ENCODE peak calls at places on chromosome 18, in four cellular contexts. L is cardiac muscle cell; P is CD8-positive, alpha-beta T cell; A is iPS-NIHi11. Q is an unnamed sample.

GRCh38 chr18:58572181-58572580 is 56.7 kb downstream of the ALPK2 start:
- DNase-seq in L (no peak), P (no peak), A (no peak), Q (no peak)

GRCh38 chr18:70205421-70206397 is at the start of gene RTTN:
- DNase-seq in A (peak), L (peak), P (peak), Q (peak)

GRCh38 chr18:32717151-32717550 is 55.7 kb downstream of the KLHL14 start:
- DNase-seq in P (no peak), A (no peak), L (no peak), Q (no peak)

GRCh38 chr18:75201273-75201898 is 7.6 kb downstream of the PTGR3 start:
- DNase-seq in P (no peak), L (no peak), A (no peak), Q (no peak)

GRCh38 chr18:3075491-3075890 is 62.5 kb upstream of the LPIN2 start:
- DNase-seq in A (no peak), L (no peak), P (no peak), Q (no peak)

GRCh38 chr18:23213200-23213599 is 77.9 kb downstream of the CABLES1 start:
- DNase-seq in L (no peak), A (no peak), P (no peak), Q (no peak)

GRCh38 chr18:22434973-22435608 is 17.4 kb upstream of the CTAGE1 start:
- DNase-seq in A (no peak), P (no peak), L (no peak), Q (no peak)

GRCh38 chr18:77657651-77658308 is 408.1 kb downstream of the GALR1 start:
- DNase-seq in L (no peak), P (no peak), A (no peak), Q (no peak)

GRCh38 chr18:58484989-58485962 is 143.6 kb downstream of the ALPK2 start:
- DNase-seq in A (peak), L (peak), P (no peak), Q (peak)

GRCh38 chr18:3457261-3457724 is 7.3 kb downstream of the TGIF1 start:
- DNase-seq in P (no peak), A (no peak), L (no peak), Q (no peak)

GRCh38 chr18:8847066-8847755 is 141.9 kb downstream of the MTCL1 start:
- DNase-seq in L (no peak), A (no peak), P (no peak), Q (no peak)

GRCh38 chr18:50441518-50441917 is 66.7 kb downstream of the SKA1 start:
- DNase-seq in A (peak), L (no peak), P (no peak), Q (no peak)

GRCh38 chr18:35389095-35389618 is 12.0 kb upstream of the ZNF396 start:
- DNase-seq in P (no peak), L (no peak), A (no peak), Q (no peak)

GRCh38 chr18:46398005-46398404 is 259.0 kb downstream of the LOXHD1 start:
- DNase-seq in P (no peak), L (no peak), A (no peak), Q (no peak)

GRCh38 chr18:9049495-9049809 is 53.0 kb upstream of the NDUFV2 start:
- DNase-seq in P (no peak), L (no peak), A (no peak), Q (no peak)

GRCh38 chr18:43970656-43971055 is 693.4 kb upstream of the SYT4 start:
- DNase-seq in L (no peak), A (no peak), P (no peak), Q (no peak)

GRCh38 chr18:70243545-70243944 is 38.1 kb upstream of the RTTN start:
- DNase-seq in L (no peak), A (no peak), P (no peak), Q (no peak)

GRCh38 chr18:12921178-12921577 is 26.6 kb upstream of the SEH1L start:
- DNase-seq in P (peak), L (no peak), A (no peak), Q (no peak)

GRCh38 chr18:62555135-62555534 is 32.3 kb downstream of the ZCCHC2 start:
- DNase-seq in L (no peak), P (no peak), A (no peak), Q (no peak)

GRCh38 chr18:28115149-28115550 is 61.8 kb downstream of the CDH2 start:
- DNase-seq in L (no peak), A (no peak), P (no peak), Q (no peak)

GRCh38 chr18:21449367-21450250 is 150.9 kb downstream of the ESCO1 start:
- DNase-seq in P (no peak), L (no peak), A (no peak), Q (no peak)

GRCh38 chr18:3250237-3251107 is 2.9 kb downstream of the MYL12A start:
- DNase-seq in P (no peak), L (no peak), A (no peak), Q (no peak)

GRCh38 chr18:34121157-34121807 is 103.4 kb downstream of the NOL4 start:
- DNase-seq in A (no peak), P (no peak), L (no peak), Q (no peak)

GRCh38 chr18:66439670-66440069 is 164.2 kb downstream of the CDH19 start:
- DNase-seq in P (no peak), L (no peak), A (no peak), Q (no peak)

GRCh38 chr18:76273036-76273545 is 222.0 kb downstream of the ZNF516 start:
- DNase-seq in L (no peak), A (no peak), P (no peak), Q (no peak)

GRCh38 chr18:21162786-21163185 is 51.2 kb upstream of the ROCK1 start:
- DNase-seq in L (no peak), P (no peak), A (no peak), Q (no peak)

GRCh38 chr18:50313031-50313607 is 25.6 kb upstream of the CXXC1 start:
- DNase-seq in A (no peak), L (no peak), P (no peak), Q (no peak)

GRCh38 chr18:79791141-79791972 is 6.4 kb upstream of the KCNG2 start:
- DNase-seq in L (no peak), A (no peak), P (no peak), Q (no peak)

GRCh38 chr18:9404565-9405060 is 70.0 kb downstream of the TWSG1 start:
- DNase-seq in L (no peak), A (no peak), P (peak), Q (no peak)

GRCh38 chr18:44518091-44518490 is 162.6 kb upstream of the SETBP1 start:
- DNase-seq in P (no peak), A (no peak), L (no peak), Q (no peak)

GRCh38 chr18:33355263-33355662 is 85.3 kb downstream of the CCDC178 start:
- DNase-seq in A (no peak), P (no peak), L (no peak), Q (no peak)

GRCh38 chr18:46133534-46133933 is 29.3 kb downstream of the HAUS1 start:
- DNase-seq in A (no peak), L (no peak), P (no peak), Q (no peak)

GRCh38 chr18:8823530-8823929 is 118.2 kb downstream of the MTCL1 start:
- DNase-seq in L (no peak), P (no peak), A (no peak), Q (no peak)

GRCh38 chr18:48052845-48053244 is 122.4 kb upstream of the SMAD2 start:
- DNase-seq in L (no peak), A (no peak), P (no peak), Q (no peak)

GRCh38 chr18:12409466-12409865 is 1.7 kb downstream of the PRELID3A start:
- DNase-seq in A (no peak), P (no peak), L (no peak), Q (no peak)

GRCh38 chr18:43780782-43781340 is 503.6 kb upstream of the SYT4 start:
- DNase-seq in L (no peak), P (no peak), A (no peak), Q (no peak)

GRCh38 chr18:1906421-1906820 is 664.9 kb downstream of the METTL4 start:
- DNase-seq in P (no peak), L (no peak), A (no peak), Q (no peak)

GRCh38 chr18:37447959-37448916 is 117.4 kb downstream of the CELF4 start:
- DNase-seq in A (no peak), L (no peak), P (no peak), Q (no peak)

GRCh38 chr18:78728301-78729098 is 251.1 kb upstream of the SALL3 start:
- DNase-seq in P (no peak), A (no peak), L (no peak), Q (no peak)

GRCh38 chr18:77551055-77551454 is 301.4 kb downstream of the GALR1 start:
- DNase-seq in P (no peak), L (no peak), A (no peak), Q (no peak)

Q was measured in NCI-H2227 treated with DMSO at 0.1 percent for 48 hours.